ENCODE peak calls at places on chromosomes 16 and 17, in four cellular contexts. N, G, S and O are unnamed samples.

GRCh38 chr17:27520571-27521185 is 64.4 kb downstream of the KSR1 start:
- DNase-seq in N (no peak), G (no peak), S (no peak), O (no peak)

GRCh38 chr17:16900288-16900882 is 71.5 kb downstream of the TNFRSF13B start:
- DNase-seq in N (peak), G (no peak), S (no peak), O (no peak)

GRCh38 chr17:19753049-19753444 is 4.9 kb upstream of the ALDH3A1 start:
- DNase-seq in N (no peak), G (peak), S (peak), O (peak)

GRCh38 chr17:30495586-30495985 is 18.4 kb downstream of the GOSR1 start:
- DNase-seq in N (no peak), G (no peak), S (no peak), O (no peak)

GRCh38 chr17:29197516-29198272 is 17.5 kb upstream of the MYO18A start:
- DNase-seq in N (no peak), G (no peak), S (no peak), O (no peak)

GRCh38 chr17:79135011-79135410 is 60.4 kb downstream of the ENGASE start:
- DNase-seq in N (no peak), G (no peak), S (no peak), O (no peak)

GRCh38 chr17:49486012-49486641 is 9.0 kb upstream of the NGFR start:
- DNase-seq in N (no peak), G (no peak), S (no peak), O (no peak)

GRCh38 chr17:81251943-81252301 is 12.8 kb downstream of the NDUFAF8 start:
- DNase-seq in N (no peak), G (no peak), S (no peak), O (no peak)

GRCh38 chr17:58517378-58517927 is 3.0 kb upstream of the MTMR4 start:
- DNase-seq in N (no peak), G (no peak), S (no peak), O (no peak)

GRCh38 chr17:40779181-40779909 is 3.0 kb downstream of the KRT27 start:
- DNase-seq in N (no peak), G (no peak), S (no peak), O (no peak)

GRCh38 chr17:57608369-57609124 is 136.6 kb downstream of the CCDC182 start:
- DNase-seq in N (no peak), G (no peak), S (no peak), O (no peak)

GRCh38 chr16:24013733-24014645 is 178.2 kb downstream of the PRKCB start:
- DNase-seq in N (no peak), G (no peak), S (no peak), O (no peak)

GRCh38 chr16:1301562-1301961 is 7.9 kb upstream of the UBE2I start:
- DNase-seq in N (no peak), G (no peak), S (no peak), O (no peak)

GRCh38 chr16:23092801-23093117 is 56.5 kb downstream of the USP31 start:
- DNase-seq in N (no peak), G (no peak), S (no peak), O (no peak)

GRCh38 chr16:58692450-58692849 is 7.9 kb upstream of the SLC38A7 start:
- DNase-seq in N (no peak), G (no peak), S (no peak), O (no peak)

GRCh38 chr17:71922439-71922838 is 198.4 kb upstream of the SOX9 start:
- DNase-seq in N (no peak), G (no peak), S (peak), O (no peak)

GRCh38 chr16:52497067-52497816 is 49.7 kb downstream of the TOX3 start:
- DNase-seq in N (no peak), G (no peak), S (no peak), O (no peak)

GRCh38 chr16:80899804-80900592 is 95.6 kb upstream of the CDYL2 start:
- DNase-seq in N (no peak), G (peak), S (peak), O (peak)

GRCh38 chr17:44384281-44384822 is 5.1 kb downstream of the ITGA2B start:
- DNase-seq in N (no peak), G (no peak), S (no peak), O (no peak)

GRCh38 chr17:45228985-45229517 is 7.4 kb downstream of the FMNL1 start:
- DNase-seq in N (no peak), G (peak), S (peak), O (peak)

GRCh38 chr17:17027442-17028058 is 14.7 kb upstream of the MPRIP start:
- DNase-seq in N (no peak), G (no peak), S (no peak), O (no peak)

GRCh38 chr16:50335198-50335958 is 33.4 kb downstream of the BRD7 start:
- DNase-seq in N (no peak), G (no peak), S (peak), O (no peak)

GRCh38 chr16:2821483-2822157 is 4.6 kb downstream of the PRSS21 start:
- DNase-seq in N (no peak), G (no peak), S (no peak), O (peak)

GRCh38 chr16:14011846-14012245 is 59.3 kb upstream of the MRTFB start:
- DNase-seq in N (no peak), G (peak), S (peak), O (no peak)

DNA sequence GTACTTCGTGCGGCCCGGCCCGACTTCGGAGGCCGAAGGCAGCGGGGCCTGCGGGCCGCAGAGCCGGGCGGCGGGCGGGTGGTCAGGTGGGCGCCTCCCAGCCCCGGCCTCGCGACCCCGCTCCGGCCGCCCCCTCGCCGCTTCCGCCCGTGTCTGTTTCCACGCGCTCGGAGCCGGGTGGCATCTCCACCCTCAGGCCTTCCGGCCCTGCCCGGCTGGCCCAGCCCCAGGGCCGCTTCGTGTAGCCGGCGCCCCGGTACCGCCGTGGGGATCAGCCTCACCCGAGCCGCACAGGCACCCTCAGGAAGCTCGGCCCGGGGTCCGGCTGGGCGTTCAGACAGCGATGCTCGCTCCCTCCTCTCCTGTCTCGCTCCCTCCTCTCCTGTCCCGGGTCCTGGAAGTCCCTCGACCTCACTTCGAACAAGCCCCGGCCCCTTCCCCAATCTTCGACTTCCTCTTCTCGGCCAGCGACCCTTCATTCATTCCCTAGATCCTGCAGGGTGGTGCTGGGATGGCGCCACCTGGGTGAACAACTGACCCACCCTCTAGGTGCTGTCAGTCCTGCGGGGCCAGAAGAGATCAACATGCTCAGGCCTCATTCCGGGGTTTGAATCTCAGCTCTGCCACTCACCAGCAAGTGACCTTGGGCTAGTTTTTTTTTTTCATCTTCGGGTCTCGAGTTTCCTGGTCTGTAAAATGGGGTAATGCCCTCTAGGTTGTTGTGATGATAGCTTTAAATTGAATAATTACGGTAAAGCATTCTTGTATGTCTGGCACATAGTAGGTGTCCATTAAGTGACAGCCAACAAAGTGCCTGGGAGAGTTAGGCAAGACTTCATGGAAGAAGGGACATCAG is 611 bp downstream of the VPS4A start:
- DNase-seq in N (peak), G (no peak), S (no peak), O (peak)
- TF ChIP-seq CTCF in N (no peak), G (no peak), S (peak), O (no peak)

DNA sequence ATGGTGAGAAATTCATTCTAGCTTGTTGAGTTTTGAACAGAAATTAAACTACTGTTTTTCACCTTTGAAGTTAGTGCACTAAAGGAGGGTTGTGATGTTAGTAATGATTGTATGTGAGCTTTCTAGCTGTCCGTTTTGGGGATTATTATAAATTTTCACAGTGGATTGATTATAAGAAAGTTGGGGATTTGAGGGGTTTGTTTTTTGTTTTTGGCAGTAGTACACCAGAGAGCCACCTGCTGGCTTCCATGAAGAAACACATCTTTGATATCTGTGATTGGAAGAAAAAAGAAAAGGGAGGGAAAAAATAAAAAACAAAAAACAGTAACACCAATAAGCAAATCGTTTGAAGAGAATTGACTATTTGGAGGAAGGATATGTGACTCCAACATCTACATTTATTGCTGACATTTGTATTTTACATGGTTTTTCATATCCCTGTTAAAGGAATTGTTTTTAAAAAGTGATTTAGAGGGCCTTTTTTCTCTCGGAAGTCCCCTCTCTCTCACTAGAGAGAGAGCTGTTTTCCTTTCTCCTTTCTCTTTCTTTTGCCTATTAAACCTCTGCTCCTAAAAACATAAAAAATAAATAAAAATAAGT is 1469.5 kb upstream of the GOT2 start:
- DNase-seq in N (no peak), G (no peak), S (peak), O (no peak)
- TF ChIP-seq CTCF in N (peak), G (no peak), S (peak), O (no peak)

GRCh38 chr17:41957869-41958231 is 8.7 kb upstream of the CNP start:
- DNase-seq in N (no peak), G (no peak), S (no peak), O (no peak)
- TF ChIP-seq CTCF in N (no peak), G (no peak), S (no peak), O (no peak)

GRCh38 chr17:74085434-74085833 is 118.0 kb upstream of the RPL38 start:
- DNase-seq in N (no peak), G (no peak), S (peak), O (no peak)
- TF ChIP-seq CTCF in N (no peak), G (no peak), S (peak), O (no peak)

DNA sequence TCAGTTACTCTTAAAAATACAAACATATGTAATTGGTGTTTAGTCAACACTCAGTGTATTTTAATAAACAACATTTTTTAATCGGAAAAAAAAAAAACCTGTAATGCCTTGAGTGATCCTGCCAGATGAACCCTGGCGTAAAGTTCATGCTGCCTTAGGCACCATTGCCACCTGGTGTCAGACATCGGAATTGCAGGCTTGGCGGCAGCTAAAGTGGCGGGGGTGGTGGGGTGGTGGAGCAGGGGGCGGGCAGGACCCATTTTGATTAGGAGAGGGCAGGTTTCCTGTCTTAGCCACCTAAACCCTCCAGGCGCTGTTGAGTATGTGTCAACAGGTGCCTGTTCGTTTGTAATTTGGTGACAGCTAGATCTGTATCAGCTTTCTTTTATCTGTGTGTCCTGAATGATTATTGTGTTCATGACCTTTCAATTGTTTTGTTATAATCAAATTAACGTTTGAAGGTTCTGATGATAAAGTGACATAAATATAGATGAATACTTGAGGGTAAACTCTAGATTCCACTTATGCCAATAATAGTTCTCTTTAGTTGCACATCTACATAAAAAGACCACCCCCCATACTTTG is 588.7 kb downstream of the CDH13 start:
- DNase-seq in N (no peak), G (peak), S (peak), O (no peak)
- TF ChIP-seq CTCF in N (peak), G (peak), S (peak), O (no peak)